ENCODE peak calls at places on chromosomes 3 and 15, in nine cellular contexts. R, Q, J, V, O, D, H, P and N are unnamed samples.
A peak's percentile ranks its signal among the peaks of the same experiment; 100 is the strongest.

GRCh38 chr3:195909645-195910498 is 1.5 kb upstream of the TNK2 start:
- DNase-seq in D (peak; percentile 78), V (no peak), P (peak; percentile 73), H (peak; percentile 91), R (peak; percentile 88), O (peak; percentile 89), Q (peak; percentile 43), J (peak; percentile 74), N (peak; percentile 92)

GRCh38 chr15:70492240-70493177 is 270.8 kb downstream of the UACA start:
- DNase-seq in V (peak; percentile 82), J (peak; percentile 81), R (peak; percentile 18), O (peak; percentile 61), P (peak; percentile 79), D (no peak), Q (no peak), H (peak; percentile 37), N (peak; percentile 94)

GRCh38 chr15:48643236-48643635 is 2.3 kb downstream of the FBN1 start:
- DNase-seq in V (no peak), P (no peak), R (no peak), D (no peak), J (no peak), O (no peak), Q (no peak), H (no peak), N (no peak)

GRCh38 chr15:65372787-65373067 is 5.1 kb downstream of the IGDCC3 start:
- DNase-seq in H (no peak), V (no peak), P (no peak), O (no peak), D (no peak), R (peak; percentile 35), J (no peak), Q (peak; percentile 45), N (no peak)

GRCh38 chr3:53730565-53730964 is 115.7 kb downstream of the CHDH start:
- DNase-seq in D (peak; percentile 8), Q (no peak), J (no peak), P (no peak), V (no peak), O (no peak), R (peak; percentile 1), H (no peak), N (no peak)

GRCh38 chr3:114527036-114527644 is 233.3 kb downstream of the TIGIT start:
- DNase-seq in V (no peak), Q (no peak), P (peak; percentile 59), J (no peak), H (no peak), R (peak; percentile 24), D (no peak), O (no peak), N (no peak)

GRCh38 chr15:68874788-68875187 is 54.1 kb upstream of the ANP32A start:
- DNase-seq in Q (no peak), J (no peak), O (no peak), V (no peak), D (no peak), P (no peak), R (no peak), H (no peak), N (no peak)

GRCh38 chr3:17372811-17373210 is 369.6 kb downstream of the TBC1D5 start:
- DNase-seq in H (no peak), R (no peak), V (peak; percentile 5), Q (no peak), O (no peak), D (no peak), P (peak; percentile 67), J (no peak), N (no peak)

GRCh38 chr3:46869440-46869839 is 6.2 kb upstream of the MYL3 start:
- DNase-seq in P (no peak), R (no peak), D (no peak), Q (no peak), V (no peak), O (no peak), J (no peak), H (no peak), N (no peak)

GRCh38 chr15:69117431-69117841 is 43.0 kb upstream of the GLCE start:
- DNase-seq in V (no peak), H (no peak), Q (no peak), R (peak; percentile 78), O (no peak), P (no peak), D (no peak), J (no peak), N (no peak)

GRCh38 chr15:70190965-70191364 is 93.2 kb upstream of the TLE3 start:
- DNase-seq in H (no peak), V (no peak), R (no peak), D (no peak), P (no peak), O (no peak), Q (no peak), J (no peak), N (peak; percentile 18)